ENCODE peak calls at places on chromosomes 12 and 14, in four cellular contexts. One of them, this sample, is unnamed.

GRCh38 chr14:94047581-94047980 is 21.4 kb downstream of the OTUB2 start:
- DNase-seq in GM23248: no peak
- DNase-seq in MM.1S: no peak
- DNase-seq in PC-3: no peak
- DNase-seq in this sample: no peak

GRCh38 chr14:45728448-45729225 is 475.6 kb upstream of the MIS18BP1 start:
- DNase-seq in MM.1S: no peak
- DNase-seq in GM23248: no peak
- DNase-seq in PC-3: no peak
- DNase-seq in this sample: no peak

GRCh38 chr14:95237121-95237876 is 80.0 kb upstream of the DICER1 start:
- DNase-seq in PC-3: no peak
- DNase-seq in GM23248: no peak
- DNase-seq in MM.1S: no peak
- DNase-seq in this sample: no peak

GRCh38 chr14:88481794-88482193 is 73.0 kb downstream of the PTPN21 start:
- DNase-seq in MM.1S: no peak
- DNase-seq in GM23248: no peak
- DNase-seq in PC-3: no peak
- DNase-seq in this sample: no peak

GRCh38 chr14:64726585-64726890 is 22.3 kb downstream of the PLEKHG3 start:
- DNase-seq in GM23248: peak; percentile 38
- DNase-seq in MM.1S: peak; percentile 27
- DNase-seq in PC-3: peak; percentile 96
- DNase-seq in this sample: peak; percentile 91

GRCh38 chr14:38959021-38959420 is 144.0 kb downstream of the SEC23A start:
- DNase-seq in MM.1S: no peak
- DNase-seq in PC-3: no peak
- DNase-seq in GM23248: no peak
- DNase-seq in this sample: no peak

GRCh38 chr14:74278080-74278479 is 24.7 kb downstream of the ABCD4 start:
- DNase-seq in MM.1S: no peak
- DNase-seq in GM23248: no peak
- DNase-seq in PC-3: no peak
- DNase-seq in this sample: no peak

GRCh38 chr12:114821571-114821970 is 137.6 kb upstream of the TBX3 start:
- DNase-seq in MM.1S: no peak
- DNase-seq in PC-3: peak; percentile 26
- DNase-seq in GM23248: no peak
- DNase-seq in this sample: no peak

GRCh38 chr14:90491868-90492560 is 95.2 kb downstream of the CALM1 start:
- DNase-seq in MM.1S: no peak
- DNase-seq in PC-3: no peak
- DNase-seq in GM23248: peak; percentile 40
- DNase-seq in this sample: no peak

GRCh38 chr12:113794774-113795173 is 171.4 kb downstream of the RBM19 start:
- DNase-seq in MM.1S: no peak
- DNase-seq in GM23248: no peak
- DNase-seq in PC-3: no peak
- DNase-seq in this sample: no peak

GRCh38 chr12:43338848-43339526 is 213.0 kb downstream of the ADAMTS20 start:
- DNase-seq in MM.1S: peak; percentile 76
- DNase-seq in GM23248: peak; percentile 78
- DNase-seq in PC-3: peak; percentile 70
- DNase-seq in this sample: peak; percentile 9

GRCh38 chr14:31611778-31612433 is 50.7 kb downstream of the NUBPL start:
- DNase-seq in MM.1S: no peak
- DNase-seq in PC-3: no peak
- DNase-seq in GM23248: no peak
- DNase-seq in this sample: no peak

GRCh38 chr14:102966681-102967505 is 44.4 kb downstream of the AMN start:
- DNase-seq in MM.1S: no peak
- DNase-seq in PC-3: no peak
- DNase-seq in GM23248: no peak
- DNase-seq in this sample: no peak

GRCh38 chr12:56346663-56347062 is 8.0 kb downstream of the IL23A start:
- DNase-seq in MM.1S: no peak
- DNase-seq in GM23248: peak; percentile 28
- DNase-seq in PC-3: no peak
- DNase-seq in this sample: no peak

GRCh38 chr12:54352022-54352531 is 12.2 kb downstream of the GPR84 start:
- DNase-seq in GM23248: peak; percentile 80
- DNase-seq in MM.1S: no peak
- DNase-seq in PC-3: no peak
- DNase-seq in this sample: no peak

GRCh38 chr14:104979758-104980591 is 1.8 kb upstream of the AHNAK2 start:
- DNase-seq in MM.1S: no peak
- DNase-seq in PC-3: peak; percentile 82
- DNase-seq in GM23248: no peak
- DNase-seq in this sample: peak; percentile 80

GRCh38 chr14:74980746-74981661 is 21.7 kb upstream of the EIF2B2 start:
- DNase-seq in PC-3: peak; percentile 43
- DNase-seq in MM.1S: no peak
- DNase-seq in GM23248: peak; percentile 45
- DNase-seq in this sample: no peak

GRCh38 chr14:105075364-105076295 is 10.4 kb upstream of the GPR132 start:
- DNase-seq in PC-3: no peak
- DNase-seq in GM23248: peak; percentile 42
- DNase-seq in MM.1S: peak; percentile 34
- DNase-seq in this sample: no peak

GRCh38 chr12:48788852-48789775 is at the start of gene ADCY6:
- DNase-seq in PC-3: peak; percentile 72
- DNase-seq in GM23248: peak; percentile 73
- DNase-seq in MM.1S: peak; percentile 55
- DNase-seq in this sample: peak; percentile 61

GRCh38 chr14:24442240-24443052 is at the start of gene SDR39U1:
- DNase-seq in PC-3: peak; percentile 99
- DNase-seq in MM.1S: peak; percentile 96
- DNase-seq in GM23248: peak; percentile 100
- DNase-seq in this sample: peak; percentile 92

GRCh38 chr14:88834883-88835431 is 10.5 kb downstream of the TTC8 start:
- DNase-seq in GM23248: peak; percentile 76
- DNase-seq in PC-3: peak; percentile 46
- DNase-seq in MM.1S: no peak
- DNase-seq in this sample: no peak

GRCh38 chr14:97299661-97300060 is 502.5 kb downstream of the VRK1 start:
- DNase-seq in PC-3: no peak
- DNase-seq in MM.1S: no peak
- DNase-seq in GM23248: no peak
- DNase-seq in this sample: no peak

GRCh38 chr14:77324816-77325745 is 4.2 kb downstream of the GSTZ1 start:
- DNase-seq in GM23248: no peak
- DNase-seq in MM.1S: no peak
- DNase-seq in PC-3: no peak
- DNase-seq in this sample: no peak

GRCh38 chr12:65603428-65604351 is 220.6 kb upstream of the HMGA2 start:
- DNase-seq in MM.1S: no peak
- DNase-seq in GM23248: peak; percentile 90
- DNase-seq in PC-3: peak; percentile 92
- DNase-seq in this sample: peak; percentile 93

GRCh38 chr14:96084796-96085195 is 45.6 kb downstream of the C14orf132 start:
- DNase-seq in GM23248: no peak
- DNase-seq in MM.1S: no peak
- DNase-seq in PC-3: no peak
- DNase-seq in this sample: no peak

GRCh38 chr12:55955800-55956508 is 9.9 kb downstream of the PMEL start:
- DNase-seq in GM23248: peak; percentile 86
- DNase-seq in MM.1S: no peak
- DNase-seq in PC-3: peak; percentile 95
- DNase-seq in this sample: peak; percentile 93

GRCh38 chr12:128861226-128862016 is 8.1 kb downstream of the GLT1D1 start:
- DNase-seq in MM.1S: no peak
- DNase-seq in PC-3: no peak
- DNase-seq in GM23248: no peak
- DNase-seq in this sample: no peak

GRCh38 chr14:102819790-102820330 is 42.6 kb downstream of the TRAF3 start:
- DNase-seq in PC-3: no peak
- DNase-seq in MM.1S: peak; percentile 25
- DNase-seq in GM23248: peak; percentile 29
- DNase-seq in this sample: no peak

GRCh38 chr14:56194062-56194461 is 75.9 kb downstream of the PELI2 start:
- DNase-seq in MM.1S: no peak
- DNase-seq in PC-3: no peak
- DNase-seq in GM23248: no peak
- DNase-seq in this sample: no peak

GRCh38 chr12:23528316-23528715 is 421.2 kb downstream of the SOX5 start:
- DNase-seq in PC-3: no peak
- DNase-seq in GM23248: no peak
- DNase-seq in MM.1S: no peak
- DNase-seq in this sample: no peak

GRCh38 chr14:21084988-21085853 is 13.2 kb downstream of the ZNF219 start:
- DNase-seq in PC-3: peak; percentile 20
- DNase-seq in GM23248: peak; percentile 85
- DNase-seq in MM.1S: no peak
- DNase-seq in this sample: no peak

GRCh38 chr12:71027835-71028234 is 107.3 kb upstream of the PTPRR start:
- DNase-seq in MM.1S: no peak
- DNase-seq in GM23248: no peak
- DNase-seq in PC-3: no peak
- DNase-seq in this sample: no peak

GRCh38 chr14:23052182-23052623 is 5.1 kb downstream of the CDH24 start:
- DNase-seq in GM23248: no peak
- DNase-seq in MM.1S: no peak
- DNase-seq in PC-3: no peak
- DNase-seq in this sample: no peak

GRCh38 chr12:10220398-10221077 is 7.9 kb downstream of the GABARAPL1 start:
- DNase-seq in GM23248: peak; percentile 76
- DNase-seq in PC-3: peak; percentile 18
- DNase-seq in MM.1S: no peak
- DNase-seq in this sample: no peak

GRCh38 chr14:24849471-24849870 is 200.5 kb downstream of the STXBP6 start:
- DNase-seq in MM.1S: no peak
- DNase-seq in GM23248: peak; percentile 74
- DNase-seq in PC-3: no peak
- DNase-seq in this sample: no peak

GRCh38 chr12:104571328-104571727 is 114.6 kb downstream of the CHST11 start:
- DNase-seq in MM.1S: no peak
- DNase-seq in GM23248: no peak
- DNase-seq in PC-3: no peak
- DNase-seq in this sample: no peak

DNA sequence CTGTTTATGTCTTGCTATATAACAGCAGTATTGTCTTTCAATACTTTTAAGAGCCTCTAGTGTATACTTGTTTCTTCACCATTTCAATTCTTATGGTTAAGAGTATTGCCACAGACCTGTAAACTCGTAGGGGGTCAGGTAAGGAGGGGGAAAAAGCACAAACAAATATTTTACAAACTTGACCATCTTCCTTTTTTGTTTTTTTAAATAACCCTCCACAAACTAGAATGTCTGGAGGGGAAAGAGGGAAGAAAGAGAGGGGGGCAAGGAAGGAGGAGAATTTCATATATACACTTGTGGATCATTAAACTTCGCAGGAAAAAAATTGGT is 4.3 kb downstream of the FOXA1 start:
- DNase-seq in GM23248: no peak
- DNase-seq in MM.1S: no peak
- DNase-seq in PC-3: peak; percentile 8
- DNase-seq in this sample: no peak
- TF ChIP-seq EZH2 in GM23248: no peak
- TF ChIP-seq EZH2 in MM.1S: no peak
- TF ChIP-seq EZH2 in PC-3: no peak
- TF ChIP-seq EZH2 in this sample: no peak

DNA sequence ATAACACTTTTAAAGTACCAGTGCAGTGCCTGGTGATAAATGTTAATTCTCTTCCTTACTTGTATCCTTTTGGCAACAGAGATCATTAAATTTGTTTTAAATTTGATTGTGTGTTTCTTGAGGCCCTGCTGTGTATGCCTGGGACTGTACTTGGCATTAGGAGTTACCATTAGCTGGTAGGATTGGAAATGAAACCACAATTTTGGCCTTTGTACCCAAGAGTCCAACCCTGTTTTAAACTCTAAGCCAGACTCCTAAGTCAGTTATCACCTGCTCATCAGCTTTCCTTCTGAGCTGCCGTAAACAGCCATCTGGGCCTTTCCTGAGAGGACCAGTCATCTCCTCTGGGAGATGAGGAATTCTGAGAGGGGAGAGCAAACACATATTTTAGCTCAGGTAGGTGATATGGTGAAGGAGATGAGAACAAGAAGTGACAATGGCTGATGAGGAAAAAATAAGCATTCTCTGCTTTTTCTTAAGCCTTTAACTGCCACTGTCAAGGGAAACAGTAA is 74.3 kb upstream of the SRSF5 start:
- DNase-seq in GM23248: no peak
- DNase-seq in PC-3: no peak
- DNase-seq in MM.1S: no peak
- DNase-seq in this sample: no peak
- H3F3A ChIP-seq in GM23248: peaks cover 13% of the 10 kb centered on the region
- H3F3A ChIP-seq in PC-3: no peaks in the 10 kb centered on the region
- H3F3A ChIP-seq in MM.1S: peaks cover 28% of the 10 kb centered on the region
- H3F3A ChIP-seq in this sample: no peaks in the 10 kb centered on the region

GRCh38 chr12:53344824-53345485 is 8.8 kb upstream of the SP7 start:
- DNase-seq in MM.1S: peak; percentile 72
- DNase-seq in PC-3: peak; percentile 59
- DNase-seq in GM23248: peak; percentile 88
- DNase-seq in this sample: peak; percentile 56
- TF ChIP-seq EZH2 in MM.1S: no peak
- TF ChIP-seq EZH2 in PC-3: no peak
- TF ChIP-seq EZH2 in GM23248: no peak
- TF ChIP-seq EZH2 in this sample: no peak

DNA sequence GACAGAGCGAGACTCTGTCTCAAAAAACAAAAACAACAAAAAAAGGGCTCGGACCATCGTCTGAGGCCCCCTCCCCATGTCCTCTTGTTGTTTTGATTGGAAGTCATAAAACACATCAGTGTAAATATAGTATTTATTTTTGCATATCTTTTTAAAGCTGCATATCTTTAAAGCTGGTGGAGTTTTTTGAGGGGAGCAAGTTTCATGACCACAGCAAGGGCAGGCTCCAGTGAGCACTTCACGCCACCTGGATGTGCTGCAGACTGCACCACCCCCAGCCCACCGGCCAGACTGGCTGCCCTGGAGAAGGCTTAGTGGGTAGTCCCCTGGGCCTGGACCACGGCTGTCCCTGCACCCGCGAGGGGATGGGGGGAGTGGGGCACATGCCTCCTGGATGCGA is 11.9 kb upstream of the BCL7A start:
- DNase-seq in GM23248: no peak
- DNase-seq in PC-3: no peak
- DNase-seq in MM.1S: no peak
- DNase-seq in this sample: no peak
- H3F3A ChIP-seq in GM23248: no peaks in the 10 kb centered on the region
- H3F3A ChIP-seq in PC-3: no peaks in the 10 kb centered on the region
- H3F3A ChIP-seq in MM.1S: no peaks in the 10 kb centered on the region
- H3F3A ChIP-seq in this sample: no peaks in the 10 kb centered on the region

This sample was measured in PC-9.